ENCODE peak calls at places on chromosome 5, in seven cellular contexts. One of them, this sample, is unnamed.

GRCh38 chr5:163379298-163380155 is 57.9 kb upstream of the CCNG1 start:
- DNase-seq in IMR-90: peak; percentile 80
- DNase-seq in mesenchymal stem cell: peak; percentile 82
- DNase-seq in trophoblast cell: peak; percentile 2
- DNase-seq in neuronal stem cell: no peak
- DNase-seq in H9: no peak
- DNase-seq in H1: no peak
- DNase-seq in this sample: peak; percentile 50

GRCh38 chr5:83877911-83878706 is 157.5 kb upstream of the HAPLN1 start:
- DNase-seq in IMR-90: peak; percentile 59
- DNase-seq in mesenchymal stem cell: peak; percentile 48
- DNase-seq in trophoblast cell: no peak
- DNase-seq in neuronal stem cell: no peak
- DNase-seq in H9: no peak
- DNase-seq in H1: no peak
- DNase-seq in this sample: peak; percentile 49

GRCh38 chr5:68928617-68929302 is 165.1 kb upstream of the SLC30A5 start:
- DNase-seq in IMR-90: no peak
- DNase-seq in mesenchymal stem cell: no peak
- DNase-seq in trophoblast cell: no peak
- DNase-seq in neuronal stem cell: no peak
- DNase-seq in H9: no peak
- DNase-seq in H1: no peak
- DNase-seq in this sample: no peak

GRCh38 chr5:62124266-62124665 is 181.7 kb upstream of the KIF2A start:
- DNase-seq in IMR-90: no peak
- DNase-seq in mesenchymal stem cell: no peak
- DNase-seq in trophoblast cell: no peak
- DNase-seq in neuronal stem cell: no peak
- DNase-seq in H9: peak; percentile 37
- DNase-seq in H1: no peak
- DNase-seq in this sample: no peak

GRCh38 chr5:675876-676698 is 17.1 kb downstream of the TPPP start:
- DNase-seq in IMR-90: no peak
- DNase-seq in mesenchymal stem cell: no peak
- DNase-seq in trophoblast cell: no peak
- DNase-seq in neuronal stem cell: no peak
- DNase-seq in H9: peak; percentile 25
- DNase-seq in H1: peak; percentile 49
- DNase-seq in this sample: no peak

GRCh38 chr5:93622240-93622885 is 39.3 kb downstream of the NR2F1 start:
- DNase-seq in IMR-90: peak; percentile 77
- DNase-seq in mesenchymal stem cell: peak; percentile 85
- DNase-seq in trophoblast cell: peak; percentile 95
- DNase-seq in neuronal stem cell: no peak
- DNase-seq in H9: no peak
- DNase-seq in H1: no peak
- DNase-seq in this sample: peak; percentile 92

GRCh38 chr5:54663876-54664275 is 146.3 kb downstream of the SNX18 start:
- DNase-seq in IMR-90: peak; percentile 96
- DNase-seq in mesenchymal stem cell: peak; percentile 77
- DNase-seq in trophoblast cell: peak; percentile 98
- DNase-seq in neuronal stem cell: no peak
- DNase-seq in H9: no peak
- DNase-seq in H1: no peak
- DNase-seq in this sample: no peak

GRCh38 chr5:93017854-93018253 is 563.2 kb downstream of the NR2F1-AS1 start:
- DNase-seq in IMR-90: peak; percentile 81
- DNase-seq in mesenchymal stem cell: peak; percentile 44
- DNase-seq in trophoblast cell: peak; percentile 26
- DNase-seq in neuronal stem cell: no peak
- DNase-seq in H9: no peak
- DNase-seq in H1: no peak
- DNase-seq in this sample: peak; percentile 1

GRCh38 chr5:152349683-152350526 is 55.2 kb downstream of the NMUR2 start:
- DNase-seq in IMR-90: peak; percentile 14
- DNase-seq in mesenchymal stem cell: no peak
- DNase-seq in trophoblast cell: peak; percentile 73
- DNase-seq in neuronal stem cell: peak; percentile 20
- DNase-seq in H9: peak; percentile 48
- DNase-seq in H1: peak; percentile 70
- DNase-seq in this sample: peak; percentile 56

GRCh38 chr5:107470007-107470582 is 200.6 kb downstream of the EFNA5 start:
- DNase-seq in IMR-90: peak; percentile 41
- DNase-seq in mesenchymal stem cell: peak; percentile 36
- DNase-seq in trophoblast cell: no peak
- DNase-seq in neuronal stem cell: no peak
- DNase-seq in H9: no peak
- DNase-seq in H1: no peak
- DNase-seq in this sample: no peak

GRCh38 chr5:53645581-53645980 is 85.1 kb downstream of the NDUFS4 start:
- DNase-seq in IMR-90: no peak
- DNase-seq in mesenchymal stem cell: no peak
- DNase-seq in trophoblast cell: no peak
- DNase-seq in neuronal stem cell: no peak
- DNase-seq in H9: no peak
- DNase-seq in H1: no peak
- DNase-seq in this sample: no peak

GRCh38 chr5:88839238-88839637 is 43.7 kb downstream of the MEF2C start:
- DNase-seq in IMR-90: no peak
- DNase-seq in mesenchymal stem cell: no peak
- DNase-seq in trophoblast cell: no peak
- DNase-seq in neuronal stem cell: no peak
- DNase-seq in H9: no peak
- DNase-seq in H1: no peak
- DNase-seq in this sample: no peak

GRCh38 chr5:143105216-143105905 is 298.1 kb downstream of the NR3C1 start:
- DNase-seq in IMR-90: no peak
- DNase-seq in mesenchymal stem cell: no peak
- DNase-seq in trophoblast cell: no peak
- DNase-seq in neuronal stem cell: no peak
- DNase-seq in H9: no peak
- DNase-seq in H1: no peak
- DNase-seq in this sample: no peak

GRCh38 chr5:127671218-127671617 is 22.3 kb downstream of the CTXN3 start:
- DNase-seq in IMR-90: no peak
- DNase-seq in mesenchymal stem cell: no peak
- DNase-seq in trophoblast cell: no peak
- DNase-seq in neuronal stem cell: no peak
- DNase-seq in H9: no peak
- DNase-seq in H1: no peak
- DNase-seq in this sample: no peak

GRCh38 chr5:149490599-149491187 is 60.5 kb downstream of the CSNK1A1 start:
- DNase-seq in IMR-90: no peak
- DNase-seq in mesenchymal stem cell: no peak
- DNase-seq in trophoblast cell: no peak
- DNase-seq in neuronal stem cell: no peak
- DNase-seq in H9: no peak
- DNase-seq in H1: peak; percentile 45
- DNase-seq in this sample: no peak

GRCh38 chr5:61409568-61409967 is 77.5 kb downstream of the ZSWIM6 start:
- DNase-seq in IMR-90: peak; percentile 96
- DNase-seq in mesenchymal stem cell: peak; percentile 96
- DNase-seq in trophoblast cell: peak; percentile 91
- DNase-seq in neuronal stem cell: no peak
- DNase-seq in H9: no peak
- DNase-seq in H1: no peak
- DNase-seq in this sample: peak; percentile 82

GRCh38 chr5:131109540-131110255 is 55.4 kb downstream of the HINT1 start:
- DNase-seq in IMR-90: peak; percentile 33
- DNase-seq in mesenchymal stem cell: peak; percentile 53
- DNase-seq in trophoblast cell: peak; percentile 68
- DNase-seq in neuronal stem cell: peak; percentile 35
- DNase-seq in H9: no peak
- DNase-seq in H1: no peak
- DNase-seq in this sample: peak; percentile 27

GRCh38 chr5:7850533-7851239 is at the start of gene CFAP90:
- DNase-seq in IMR-90: peak; percentile 30
- DNase-seq in mesenchymal stem cell: peak; percentile 62
- DNase-seq in trophoblast cell: peak; percentile 79
- DNase-seq in neuronal stem cell: peak; percentile 77
- DNase-seq in H9: peak; percentile 93
- DNase-seq in H1: peak; percentile 93
- DNase-seq in this sample: peak; percentile 95

GRCh38 chr5:43227655-43228054 is 35.6 kb downstream of the NIM1K start:
- DNase-seq in IMR-90: peak; percentile 64
- DNase-seq in mesenchymal stem cell: peak; percentile 59
- DNase-seq in trophoblast cell: peak; percentile 35
- DNase-seq in neuronal stem cell: no peak
- DNase-seq in H9: no peak
- DNase-seq in H1: no peak
- DNase-seq in this sample: peak; percentile 45

GRCh38 chr5:98904786-98905185 is 24.0 kb downstream of the CHD1 start:
- DNase-seq in IMR-90: peak; percentile 63
- DNase-seq in mesenchymal stem cell: peak; percentile 22
- DNase-seq in trophoblast cell: no peak
- DNase-seq in neuronal stem cell: no peak
- DNase-seq in H9: no peak
- DNase-seq in H1: no peak
- DNase-seq in this sample: no peak

GRCh38 chr5:117590944-117591343 is 1016.3 kb upstream of the SEMA6A start:
- DNase-seq in IMR-90: peak; percentile 8
- DNase-seq in mesenchymal stem cell: peak; percentile 17
- DNase-seq in trophoblast cell: peak; percentile 50
- DNase-seq in neuronal stem cell: no peak
- DNase-seq in H9: no peak
- DNase-seq in H1: no peak
- DNase-seq in this sample: peak; percentile 56

GRCh38 chr5:43121565-43122484 is 1.1 kb downstream of the ZNF131 start:
- DNase-seq in IMR-90: peak; percentile 80
- DNase-seq in mesenchymal stem cell: peak; percentile 81
- DNase-seq in trophoblast cell: peak; percentile 48
- DNase-seq in neuronal stem cell: peak; percentile 3
- DNase-seq in H9: no peak
- DNase-seq in H1: peak; percentile 77
- DNase-seq in this sample: peak; percentile 27

GRCh38 chr5:62812653-62813329 is 234.2 kb downstream of the LRRC70 start:
- DNase-seq in IMR-90: no peak
- DNase-seq in mesenchymal stem cell: peak; percentile 7
- DNase-seq in trophoblast cell: no peak
- DNase-seq in neuronal stem cell: no peak
- DNase-seq in H9: no peak
- DNase-seq in H1: no peak
- DNase-seq in this sample: no peak

GRCh38 chr5:57179262-57179960 is 5.6 kb downstream of the GPBP1 start:
- DNase-seq in IMR-90: no peak
- DNase-seq in mesenchymal stem cell: no peak
- DNase-seq in trophoblast cell: no peak
- DNase-seq in neuronal stem cell: no peak
- DNase-seq in H9: no peak
- DNase-seq in H1: no peak
- DNase-seq in this sample: no peak

DNA sequence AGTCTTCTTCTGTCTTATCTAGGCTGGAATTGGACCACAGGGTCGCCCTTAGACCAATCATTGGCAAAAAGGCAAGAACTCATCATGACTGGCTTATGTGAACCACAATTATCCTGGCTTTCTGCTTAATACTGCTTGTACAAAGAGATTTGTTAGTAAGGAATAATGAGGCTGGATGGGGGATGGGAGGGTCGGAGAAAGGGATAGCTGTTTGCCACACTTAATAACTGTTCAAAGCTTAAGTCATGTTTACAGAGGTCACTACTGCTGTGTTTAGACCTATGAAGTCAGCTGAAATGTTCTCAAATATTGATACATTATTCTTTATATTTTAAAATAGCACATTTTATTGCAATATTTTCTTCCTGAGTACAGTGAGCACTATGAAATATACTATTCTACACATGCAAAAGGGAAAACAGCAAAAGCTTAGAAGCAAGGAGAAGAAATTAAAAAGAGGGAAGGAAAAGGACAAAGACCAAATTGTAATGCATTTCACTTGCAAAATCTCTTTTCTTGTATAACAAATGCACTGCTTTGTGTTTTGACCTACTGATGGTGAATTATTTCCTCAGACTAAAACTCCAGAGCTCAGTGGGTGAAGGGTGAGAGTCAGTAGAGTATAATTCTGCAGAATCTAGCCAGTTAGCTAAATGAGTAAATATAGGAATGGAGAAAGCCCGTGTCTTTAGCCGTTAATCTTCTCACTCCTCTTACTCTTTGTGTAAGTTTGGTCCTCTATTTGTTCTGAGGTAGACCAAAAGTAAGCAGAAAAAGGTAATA is 404.9 kb upstream of the ZNF608 start:
- DNase-seq in IMR-90: no peak
- DNase-seq in mesenchymal stem cell: no peak
- DNase-seq in trophoblast cell: no peak
- DNase-seq in neuronal stem cell: no peak
- DNase-seq in H9: no peak
- DNase-seq in H1: no peak
- DNase-seq in this sample: no peak
- H3K4me2 ChIP-seq in IMR-90: no peak overlapping the region
- H3K4me2 ChIP-seq in mesenchymal stem cell: no peak overlapping the region
- H3K4me2 ChIP-seq in trophoblast cell: no peak overlapping the region
- H3K4me2 ChIP-seq in neuronal stem cell: no peak overlapping the region
- H3K4me2 ChIP-seq in H9: no peak overlapping the region
- H3K4me2 ChIP-seq in H1: peak overlapping the region; percentile 16
- H3K4me2 ChIP-seq in this sample: no peak overlapping the region

GRCh38 chr5:128988476-128988875 is 23.2 kb downstream of the SLC27A6 start:
- DNase-seq in IMR-90: no peak
- DNase-seq in mesenchymal stem cell: peak; percentile 58
- DNase-seq in trophoblast cell: no peak
- DNase-seq in neuronal stem cell: no peak
- DNase-seq in H9: no peak
- DNase-seq in H1: no peak
- DNase-seq in this sample: no peak

DNA sequence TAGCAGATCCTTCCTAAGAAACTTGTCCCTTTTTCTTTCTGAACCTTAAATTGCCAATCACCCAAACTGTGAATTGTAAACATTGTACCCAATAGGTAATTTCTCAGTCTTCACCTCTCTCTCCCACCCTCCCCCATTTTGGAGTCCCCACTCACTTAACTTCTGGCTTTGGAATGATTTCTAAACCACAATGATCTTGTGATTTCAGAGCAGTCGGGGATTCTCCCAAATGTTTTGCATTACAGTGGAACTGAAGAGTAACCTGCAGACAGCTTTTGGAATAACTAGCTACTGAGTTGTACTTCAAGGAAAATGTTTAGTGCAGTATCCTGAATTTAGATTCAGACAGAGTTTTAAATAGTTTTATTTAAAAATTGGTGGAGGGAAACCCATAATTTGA is 19.2 kb downstream of the SLC27A6 start:
- DNase-seq in IMR-90: no peak
- DNase-seq in mesenchymal stem cell: peak; percentile 11
- DNase-seq in trophoblast cell: no peak
- DNase-seq in neuronal stem cell: no peak
- DNase-seq in H9: no peak
- DNase-seq in H1: no peak
- DNase-seq in this sample: peak; percentile 16
- H4K8ac ChIP-seq in IMR-90: no peak overlapping the region
- H4K8ac ChIP-seq in mesenchymal stem cell: no peak overlapping the region
- H4K8ac ChIP-seq in trophoblast cell: no peak overlapping the region
- H4K8ac ChIP-seq in neuronal stem cell: no peak overlapping the region
- H4K8ac ChIP-seq in H9: no peak overlapping the region
- H4K8ac ChIP-seq in H1: no peak overlapping the region
- H4K8ac ChIP-seq in this sample: no peak overlapping the region

GRCh38 chr5:139108056-139108811 is 89.9 kb downstream of the SIL1 start:
- DNase-seq in IMR-90: peak; percentile 88
- DNase-seq in mesenchymal stem cell: no peak
- DNase-seq in trophoblast cell: no peak
- DNase-seq in neuronal stem cell: no peak
- DNase-seq in H9: no peak
- DNase-seq in H1: no peak
- DNase-seq in this sample: no peak
- H2AK5ac ChIP-seq in IMR-90: no peak overlapping the region
- H2AK5ac ChIP-seq in mesenchymal stem cell: no peak overlapping the region
- H2AK5ac ChIP-seq in trophoblast cell: no peak overlapping the region
- H2AK5ac ChIP-seq in neuronal stem cell: no peak overlapping the region
- H2AK5ac ChIP-seq in H9: no peak overlapping the region
- H2AK5ac ChIP-seq in H1: no peak overlapping the region
- H2AK5ac ChIP-seq in this sample: no peak overlapping the region

GRCh38 chr5:102738037-102738436 is 17.1 kb upstream of the PAM start:
- DNase-seq in IMR-90: no peak
- DNase-seq in mesenchymal stem cell: no peak
- DNase-seq in trophoblast cell: no peak
- DNase-seq in neuronal stem cell: no peak
- DNase-seq in H9: no peak
- DNase-seq in H1: no peak
- DNase-seq in this sample: no peak
- H3K4me2 ChIP-seq in IMR-90: no peak overlapping the region
- H3K4me2 ChIP-seq in mesenchymal stem cell: no peak overlapping the region
- H3K4me2 ChIP-seq in trophoblast cell: no peak overlapping the region
- H3K4me2 ChIP-seq in neuronal stem cell: no peak overlapping the region
- H3K4me2 ChIP-seq in H9: no peak overlapping the region
- H3K4me2 ChIP-seq in H1: no peak overlapping the region
- H3K4me2 ChIP-seq in this sample: no peak overlapping the region

This sample was measured in mesendoderm.